ENCODE peak calls at places on chromosomes 12 and 14, in eight cellular contexts. W is body of pancreas; K is nucleus accumbens; Y is HTR-8/SVneo; G is naive thymus-derived CD8-positive, alpha-beta T cell; L is stimulated activated CD4-positive, alpha-beta T cell treated with anti-CD3 and anti-CD28 coated beads, Interleukin-4, amount 100 ng/mL, for 48 hours; Q is GM12892; A is GM19239. S is an unnamed sample.

GRCh38 chr14:101721951-101722661 is 39.4 kb upstream of the PPP2R5C start:
- DNase-seq in W (peak; percentile 24), K (no peak), Y (peak; percentile 85), G (peak; percentile 76), L (no peak), Q (no peak), A (no peak), S (peak; percentile 75)

GRCh38 chr12:2853626-2854025 is 3.2 kb downstream of the TEX52 start:
- DNase-seq in W (peak; percentile 86), K (peak; percentile 31), Y (peak; percentile 96), G (no peak), L (peak; percentile 59), Q (peak; percentile 59), A (peak; percentile 49), S (peak; percentile 71)

GRCh38 chr14:93007225-93007997 is 84.5 kb downstream of the CHGA start:
- DNase-seq in W (no peak), K (no peak), Y (no peak), G (no peak), L (no peak), Q (no peak), A (peak; percentile 42), S (peak; percentile 72)

GRCh38 chr12:90460681-90461080 is 494.3 kb downstream of the CCER1 start:
- DNase-seq in W (no peak), K (no peak), Y (no peak), G (no peak), L (no peak), Q (no peak), A (no peak), S (no peak)

GRCh38 chr12:53069621-53070410 is 9.4 kb downstream of the SPRYD3 start:
- DNase-seq in W (no peak), K (no peak), Y (no peak), G (no peak), L (no peak), Q (no peak), A (no peak), S (no peak)

GRCh38 chr12:119055977-119056376 is 74.6 kb downstream of the SRRM4 start:
- DNase-seq in W (no peak), K (no peak), Y (no peak), G (no peak), L (no peak), Q (no peak), A (no peak), S (no peak)

GRCh38 chr12:95966287-95966870 is 23.2 kb downstream of the AMDHD1 start:
- DNase-seq in W (no peak), K (no peak), Y (no peak), G (no peak), L (no peak), Q (no peak), A (no peak), S (no peak)

GRCh38 chr14:94975366-94975765 is 182.0 kb downstream of the DICER1 start:
- DNase-seq in W (no peak), K (no peak), Y (no peak), G (no peak), L (no peak), Q (no peak), A (no peak), S (peak; percentile 21)

GRCh38 chr14:103806805-103807204 is 40.6 kb downstream of the PPP1R13B start:
- DNase-seq in W (no peak), K (no peak), Y (no peak), G (no peak), L (no peak), Q (peak; percentile 27), A (no peak), S (no peak)

GRCh38 chr12:63845726-63846125 is 1.2 kb downstream of the SRGAP1 start:
- DNase-seq in W (no peak), K (no peak), Y (no peak), G (no peak), L (no peak), Q (no peak), A (no peak), S (peak; percentile 62)

GRCh38 chr14:103007555-103007954 is 49.8 kb downstream of the CDC42BPB start:
- DNase-seq in W (no peak), K (no peak), Y (no peak), G (no peak), L (no peak), Q (no peak), A (no peak), S (no peak)

GRCh38 chr12:51323966-51324895 is at the start of gene BIN2:
- DNase-seq in W (peak; percentile 13), K (no peak), Y (no peak), G (peak; percentile 53), L (peak; percentile 55), Q (peak; percentile 82), A (peak; percentile 76), S (peak; percentile 37)